ENCODE peak calls at places on chromosomes 2 and 18, in four cellular contexts. B is ovary, Z is HEK293T, K is hepatocyte. O is an unnamed sample.

GRCh38 chr2:144513388-144514100 is 6.4 kb downstream of the ZEB2 start:
- DNase-seq in Z (no peak), K (peak), B (peak), O (no peak)

GRCh38 chr18:50178601-50179000 is 16.3 kb downstream of the MYO5B start:
- DNase-seq in Z (no peak), B (no peak), K (no peak), O (no peak)

GRCh38 chr18:3604260-3604625 is 154.3 kb downstream of the TGIF1 start:
- DNase-seq in K (no peak), B (no peak), Z (no peak), O (no peak)

GRCh38 chr2:61220768-61221167 is 58.8 kb downstream of the C2orf74 start:
- DNase-seq in K (no peak), Z (no peak), B (no peak), O (no peak)

GRCh38 chr2:28445448-28446258 is 50.2 kb upstream of the PLB1 start:
- DNase-seq in Z (no peak), B (no peak), K (peak), O (no peak)

GRCh38 chr2:11446733-11447248 is 19.2 kb downstream of the E2F6 start:
- DNase-seq in K (peak), Z (peak), B (peak), O (peak)

GRCh38 chr2:153819501-153819900 is 52.2 kb upstream of the GALNT13 start:
- DNase-seq in B (no peak), K (peak), Z (no peak), O (no peak)

GRCh38 chr2:186575302-186575701 is 14.6 kb upstream of the ITGAV start:
- DNase-seq in K (peak), Z (peak), B (no peak), O (peak)

GRCh38 chr2:226273440-226273839 is 526.2 kb downstream of the IRS1 start:
- DNase-seq in K (no peak), Z (no peak), B (no peak), O (no peak)

GRCh38 chr2:85015653-85016360 is 44.8 kb downstream of the KCMF1 start:
- DNase-seq in Z (no peak), B (no peak), K (no peak), O (no peak)

GRCh38 chr2:199985625-199986207 is 30.3 kb downstream of the MAIP1 start:
- DNase-seq in B (peak), K (peak), Z (peak), O (peak)

GRCh38 chr2:28618221-28619141 is 122.6 kb downstream of the PLB1 start:
- DNase-seq in K (no peak), Z (no peak), B (no peak), O (peak)

GRCh38 chr2:68377137-68377780 is 12.2 kb downstream of the PLEK start:
- DNase-seq in B (no peak), Z (no peak), K (no peak), O (no peak)

GRCh38 chr2:135870571-135870970 is 5.7 kb downstream of the MCM6 start:
- DNase-seq in Z (no peak), B (no peak), K (no peak), O (no peak)

GRCh38 chr2:43192039-43192438 is 34.4 kb downstream of the ZFP36L2 start:
- DNase-seq in K (no peak), Z (peak), B (no peak), O (no peak)

GRCh38 chr2:25602333-25602723 is 71.0 kb downstream of the DTNB start:
- DNase-seq in K (no peak), Z (no peak), B (no peak), O (no peak)

GRCh38 chr2:239286901-239287300 is 113.9 kb downstream of the HDAC4 start:
- DNase-seq in B (no peak), Z (no peak), K (no peak), O (peak)

GRCh38 chr2:26968001-26968400 is 2.4 kb upstream of the MAPRE3 start:
- DNase-seq in Z (no peak), B (no peak), K (peak), O (no peak)

GRCh38 chr2:239179851-239180371 is 220.9 kb downstream of the HDAC4 start:
- DNase-seq in K (no peak), B (no peak), Z (no peak), O (peak)

GRCh38 chr2:172427256-172427989 is at the start of gene ITGA6:
- DNase-seq in B (peak), Z (peak), K (peak), O (peak)

GRCh38 chr2:236663671-236664101 is 94.1 kb downstream of the ACKR3 start:
- DNase-seq in K (no peak), Z (no peak), B (no peak), O (peak)

GRCh38 chr2:46711156-46711555 is 204.4 kb downstream of the MCFD2 start:
- DNase-seq in Z (no peak), B (no peak), K (no peak), O (no peak)

GRCh38 chr2:242031481-242032019 is 162.0 kb downstream of the RTP5 start:
- DNase-seq in K (no peak), B (peak), Z (no peak), O (no peak)

GRCh38 chr18:79208882-79209281 is 139.7 kb downstream of the ATP9B start:
- DNase-seq in K (no peak), B (peak), Z (no peak), O (no peak)

GRCh38 chr2:11158916-11159573 is 3.8 kb downstream of the SLC66A3 start:
- DNase-seq in B (no peak), K (no peak), Z (no peak), O (no peak)

GRCh38 chr2:232486558-232487384 is 863 bp downstream of the ECEL1 start:
- DNase-seq in K (no peak), B (peak), Z (no peak), O (no peak)

O was measured in left cardiac atrium.